ENCODE peak calls at places on chromosomes 6 and 20, in eight cellular contexts. A is spleen, M is choroid plexus epithelial cell, B is RWPE1, S is cardiac muscle cell, R is sigmoid colon, X is heart right ventricle, I is AG09319. F is an unnamed sample.

GRCh38 chr6:122144229-122144628 is 255.2 kb upstream of the HSF2 start:
- DNase-seq in I (no peak), B (no peak), S (no peak), A (no peak), X (no peak), M (no peak), R (no peak), F (no peak)

GRCh38 chr20:40966103-40966502 is 62.5 kb upstream of the TOP1 start:
- DNase-seq in A (no peak), S (peak; percentile 14), B (no peak), M (no peak), R (peak; percentile 38), X (no peak), I (no peak), F (peak; percentile 50)

GRCh38 chr6:144262470-144263369 is 22.4 kb upstream of the UTRN start:
- DNase-seq in M (no peak), B (no peak), A (no peak), R (no peak), S (no peak), X (no peak), I (no peak), F (no peak)

GRCh38 chr6:137894779-137895385 is 27.8 kb downstream of the TNFAIP3 start:
- DNase-seq in R (no peak), I (no peak), M (peak; percentile 45), A (no peak), X (no peak), S (no peak), B (no peak), F (no peak)

GRCh38 chr20:47551841-47552240 is 50.2 kb downstream of the NCOA3 start:
- DNase-seq in S (peak; percentile 29), R (no peak), A (no peak), X (no peak), M (no peak), B (no peak), I (no peak), F (no peak)

GRCh38 chr6:11123978-11124377 is 12.5 kb upstream of the ERVFRD-1 start:
- DNase-seq in M (no peak), R (no peak), X (no peak), B (no peak), S (no peak), I (no peak), A (no peak), F (no peak)

GRCh38 chr6:5003604-5004372 is at the start of gene RPP40:
- DNase-seq in S (peak; percentile 97), R (peak; percentile 98), I (peak; percentile 90), A (peak; percentile 99), B (peak; percentile 94), M (peak; percentile 98), X (peak; percentile 98), F (peak; percentile 98)

GRCh38 chr6:89299451-89299850 is 15.6 kb downstream of the GABRR2 start:
- DNase-seq in S (no peak), I (no peak), R (no peak), X (no peak), A (no peak), B (no peak), M (no peak), F (no peak)

GRCh38 chr6:167678102-167679101 is 148.3 kb upstream of the AFDN start:
- DNase-seq in A (no peak), M (peak; percentile 19), R (peak; percentile 66), I (no peak), B (no peak), X (peak; percentile 56), S (peak; percentile 81), F (no peak)
- TF ChIP-seq CTCF in A (no peak), M (no peak), R (no peak), I (no peak), B (no peak), X (no peak), S (no peak), F (no peak)

GRCh38 chr20:3238616-3239025 is 369 bp downstream of the SLC4A11 start:
- DNase-seq in A (no peak), R (no peak), B (peak; percentile 83), I (no peak), X (no peak), S (no peak), M (peak; percentile 26), F (peak; percentile 70)

GRCh38 chr20:3239867-3240775 is 1.1 kb upstream of the SLC4A11 start:
- DNase-seq in B (peak; percentile 61), R (no peak), A (peak; percentile 71), M (peak; percentile 31), S (no peak), X (no peak), I (no peak), F (no peak)

GRCh38 chr20:3237011-3237957 is 1.7 kb downstream of the SLC4A11 start:
- DNase-seq in I (no peak), S (no peak), M (no peak), X (no peak), A (no peak), B (no peak), R (no peak), F (no peak)

GRCh38 chr20:3239026-3239866 is at the start of gene SLC4A11:
- DNase-seq in I (peak; percentile 16), B (peak; percentile 86), X (peak; percentile 49), S (peak; percentile 51), M (peak; percentile 56), R (no peak), A (peak; percentile 82), F (peak; percentile 63)

GRCh38 chr20:3237958-3238615 is 903 bp downstream of the SLC4A11 start:
- DNase-seq in M (no peak), X (no peak), R (no peak), I (no peak), B (no peak), S (no peak), A (no peak), F (no peak)
- TF ChIP-seq CTCF in M (no peak), X (no peak), R (no peak), I (no peak), B (no peak), S (no peak), A (no peak), F (no peak)

GRCh38 chr20:32509639-32510066 is 75.5 kb downstream of the NOL4L start:
- DNase-seq in B (no peak), M (no peak), X (no peak), S (no peak), R (no peak), A (no peak), I (no peak), F (no peak)
- TF ChIP-seq CTCF in B (no peak), M (peak; percentile 42), X (no peak), S (no peak), R (no peak), A (no peak), I (peak; percentile 19), F (no peak)

GRCh38 chr6:21360353-21360752 is 233.2 kb upstream of the SOX4 start:
- DNase-seq in A (no peak), X (no peak), S (no peak), M (no peak), I (no peak), B (no peak), R (no peak), F (peak; percentile 53)
- TF ChIP-seq CTCF in A (no peak), X (no peak), S (no peak), M (peak; percentile 15), I (no peak), B (no peak), R (no peak), F (peak; percentile 22)

GRCh38 chr6:31075528-31075927 is 36.8 kb downstream of the C6orf15 start:
- DNase-seq in M (peak; percentile 63), X (no peak), R (no peak), I (no peak), A (no peak), B (no peak), S (no peak), F (no peak)

GRCh38 chr6:31074406-31074805 is 38.0 kb downstream of the C6orf15 start:
- DNase-seq in A (no peak), M (no peak), I (no peak), S (no peak), B (no peak), R (no peak), X (no peak), F (no peak)

GRCh38 chr6:31068738-31069340 is 43.5 kb downstream of the C6orf15 start:
- DNase-seq in A (peak; percentile 87), X (peak; percentile 81), M (peak; percentile 89), S (peak; percentile 84), R (peak; percentile 78), I (peak; percentile 36), B (peak; percentile 80), F (peak; percentile 83)

GRCh38 chr6:31067881-31068737 is 44.3 kb downstream of the C6orf15 start:
- DNase-seq in B (no peak), R (no peak), S (no peak), M (no peak), X (no peak), A (no peak), I (no peak), F (no peak)

GRCh38 chr6:31070711-31071197 is 41.6 kb downstream of the C6orf15 start:
- DNase-seq in B (peak; percentile 72), X (peak; percentile 36), S (peak; percentile 85), M (peak; percentile 94), A (no peak), R (no peak), I (peak; percentile 48), F (peak; percentile 34)
- TF ChIP-seq CTCF in B (peak; percentile 80), X (peak; percentile 26), S (peak; percentile 78), M (peak; percentile 89), A (no peak), R (peak; percentile 41), I (peak; percentile 75), F (peak; percentile 31)

DNA sequence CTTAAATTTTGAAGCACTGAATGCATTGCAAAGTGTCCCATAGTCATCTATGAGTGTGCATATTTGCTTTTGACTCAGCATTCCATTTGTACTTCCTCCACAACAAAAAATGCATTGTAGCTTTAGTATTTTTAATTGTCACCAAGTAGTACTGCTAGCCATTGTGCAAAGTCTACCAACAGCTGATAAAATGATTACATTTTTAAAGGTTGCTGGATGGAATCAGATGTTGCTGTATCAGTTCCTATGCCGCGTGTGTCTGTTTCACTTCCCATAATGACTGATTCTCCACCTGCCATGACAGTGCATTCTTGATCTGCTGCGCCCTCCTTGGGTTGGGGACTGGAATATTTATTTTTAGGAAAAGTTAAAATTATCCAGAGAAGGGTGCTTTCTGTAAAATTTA is 41.2 kb downstream of the SLX4IP start:
- DNase-seq in A (no peak), B (no peak), R (no peak), I (no peak), X (no peak), S (no peak), M (no peak), F (peak; percentile 82)
- TF ChIP-seq CTCF in A (no peak), B (no peak), R (no peak), I (no peak), X (no peak), S (no peak), M (no peak), F (peak; percentile 22)

GRCh38 chr20:650954-651353 is 2.0 kb downstream of the SRXN1 start:
- DNase-seq in I (no peak), B (no peak), R (no peak), S (no peak), M (peak; percentile 37), A (no peak), X (no peak), F (no peak)
- TF ChIP-seq CTCF in I (no peak), B (no peak), R (no peak), S (peak; percentile 10), M (peak; percentile 33), A (no peak), X (no peak), F (no peak)

GRCh38 chr6:2116496-2116895 is 128.9 kb downstream of the GMDS start:
- DNase-seq in B (no peak), S (no peak), X (no peak), I (no peak), A (no peak), R (no peak), M (peak; percentile 63), F (no peak)
- TF ChIP-seq CTCF in B (no peak), S (no peak), X (no peak), I (no peak), A (no peak), R (no peak), M (no peak), F (no peak)

F was measured in GM12865.